ENCODE peak calls at places on chromosomes 12 and 14, in seven cellular contexts. D is colonic mucosa; C is PC-9; L is A549; Q is effector memory CD4-positive, alpha-beta T cell; S is CD8-positive, alpha-beta T cell; Y is psoas muscle. N is an unnamed sample. For H3K9me3, the result is how much of the 10 kb centered on the place peaks cover.

GRCh38 chr12:116053479-116054195 is 223.9 kb downstream of the MED13L start:
- DNase-seq in D (peak), C (peak), L (no peak), Q (no peak), S (no peak), Y (no peak), N (no peak)

GRCh38 chr12:31896514-31897039 is 62.6 kb upstream of the RESF1 start:
- DNase-seq in D (peak), C (no peak), L (no peak), Q (peak), S (peak), Y (no peak), N (no peak)

GRCh38 chr12:113231275-113232231 is 10.3 kb downstream of the TPCN1 start:
- DNase-seq in D (no peak), C (peak), L (no peak), Q (no peak), S (no peak), Y (no peak), N (peak)

GRCh38 chr14:24365600-24366374 is 2.2 kb upstream of the NFATC4 start:
- DNase-seq in D (peak), C (peak), L (peak), Q (peak), S (peak), Y (peak), N (peak)

GRCh38 chr12:109549613-109550309 is 23.5 kb downstream of the MMAB start:
- DNase-seq in D (no peak), C (no peak), L (no peak), Q (no peak), S (no peak), Y (no peak), N (no peak)

GRCh38 chr12:51171884-51172514 is 936 bp downstream of the TFCP2 start:
- DNase-seq in D (peak), C (no peak), L (no peak), Q (no peak), S (no peak), Y (no peak), N (no peak)

GRCh38 chr12:22551624-22552023 is 7.3 kb upstream of the C2CD5 start:
- DNase-seq in D (no peak), C (no peak), L (no peak), Q (no peak), S (no peak), Y (no peak), N (no peak)

GRCh38 chr14:76780360-76780759 is 19.1 kb downstream of the VASH1 start:
- DNase-seq in D (no peak), C (no peak), L (no peak), Q (no peak), S (no peak), Y (no peak), N (no peak)

GRCh38 chr12:124696689-124697476 is 129.5 kb upstream of the NCOR2 start:
- DNase-seq in D (no peak), C (no peak), L (no peak), Q (no peak), S (no peak), Y (no peak), N (no peak)

GRCh38 chr12:49195734-49196133 is 6.9 kb upstream of the TUBA1A start:
- DNase-seq in D (no peak), C (no peak), L (no peak), Q (no peak), S (no peak), Y (no peak), N (no peak)

GRCh38 chr12:88951860-88952483 is 371.7 kb upstream of the KITLG start:
- DNase-seq in D (no peak), C (no peak), L (no peak), Q (no peak), S (no peak), Y (no peak), N (no peak)

GRCh38 chr14:79082883-79083282 is 912.7 kb downstream of the NRXN3 start:
- DNase-seq in D (no peak), C (no peak), L (no peak), Q (no peak), S (no peak), Y (no peak), N (no peak)

GRCh38 chr14:79090781-79091180 is 920.6 kb downstream of the NRXN3 start:
- DNase-seq in D (no peak), C (no peak), L (no peak), Q (no peak), S (no peak), Y (no peak), N (no peak)

GRCh38 chr14:79080040-79080439 is 909.9 kb downstream of the NRXN3 start:
- DNase-seq in D (no peak), C (no peak), L (no peak), Q (no peak), S (no peak), Y (no peak), N (no peak)

GRCh38 chr14:79084861-79085260 is 914.7 kb downstream of the NRXN3 start:
- DNase-seq in D (no peak), C (no peak), L (no peak), Q (no peak), S (no peak), Y (no peak), N (no peak)
- H3K9me3 ChIP-seq in D (under half), C (under half), L (under half), Q (under half), S (under half), Y (under half), N (under half)

GRCh38 chr14:91876492-91876891 is 9.2 kb upstream of the TC2N start:
- DNase-seq in D (no peak), C (no peak), L (no peak), Q (no peak), S (no peak), Y (no peak), N (no peak)

GRCh38 chr14:91873476-91874265 is 6.3 kb upstream of the TC2N start:
- DNase-seq in D (peak), C (no peak), L (no peak), Q (peak), S (peak), Y (no peak), N (no peak)

GRCh38 chr14:91877376-91877775 is 10.0 kb upstream of the TC2N start:
- DNase-seq in D (no peak), C (no peak), L (no peak), Q (no peak), S (no peak), Y (no peak), N (peak)

GRCh38 chr14:91878274-91878673 is 10.9 kb upstream of the TC2N start:
- DNase-seq in D (no peak), C (no peak), L (no peak), Q (no peak), S (no peak), Y (no peak), N (peak)

GRCh38 chr14:91875515-91876286 is 8.4 kb upstream of the TC2N start:
- DNase-seq in D (peak), C (no peak), L (no peak), Q (no peak), S (no peak), Y (no peak), N (no peak)
- H3K27ac ChIP-seq in D (no peak), C (no peak), L (peak), Q (no peak), S (no peak), Y (no peak), N (peak)

DNA sequence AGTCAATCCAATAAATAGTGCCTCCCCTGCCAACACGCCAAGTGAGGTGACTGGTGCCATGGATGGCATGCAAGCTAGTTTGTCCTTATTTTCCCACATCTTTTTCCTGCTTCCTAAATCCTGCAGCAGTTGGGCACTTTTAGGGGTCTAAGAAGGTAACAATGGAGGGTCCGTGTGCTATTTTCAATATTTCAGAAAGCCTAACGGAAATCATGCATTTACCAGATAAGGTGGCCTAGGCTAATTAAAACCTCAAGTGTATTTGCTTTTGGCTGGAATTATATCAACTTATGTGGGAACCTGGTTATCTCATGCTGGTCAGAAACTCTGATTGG is 4.9 kb downstream of the ITGA5 start:
- DNase-seq in D (no peak), C (no peak), L (no peak), Q (no peak), S (no peak), Y (no peak), N (no peak)
- H3K4me3 ChIP-seq in D (no peak), C (no peak), L (no peak), Q (peak), S (peak), Y (peak), N (peak)

DNA sequence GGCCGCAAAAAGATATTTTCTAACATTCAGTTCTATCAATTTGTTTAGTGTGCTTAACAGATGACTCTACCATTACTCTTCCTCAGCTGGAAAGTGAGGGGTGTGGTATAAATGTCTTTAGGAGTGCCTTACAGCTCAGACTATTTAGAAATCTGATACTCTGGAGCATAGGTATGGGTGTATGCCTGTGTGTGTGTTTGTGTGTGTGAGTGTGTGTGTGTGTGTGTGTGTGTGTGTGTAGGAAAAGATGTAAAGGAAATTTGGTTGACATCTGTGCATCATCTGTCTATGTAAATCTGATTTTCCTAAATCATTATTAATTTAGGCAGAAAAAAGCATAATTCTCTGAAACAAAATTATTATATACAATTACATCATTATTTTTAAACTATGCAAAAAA is 16.0 kb downstream of the RNASE3 start:
- DNase-seq in D (no peak), C (no peak), L (no peak), Q (no peak), S (no peak), Y (no peak), N (no peak)
- H3K9me3 ChIP-seq in D (under half), C (under half), L (under half), Q (under half), S (under half), Y (under half), N (under half)

DNA sequence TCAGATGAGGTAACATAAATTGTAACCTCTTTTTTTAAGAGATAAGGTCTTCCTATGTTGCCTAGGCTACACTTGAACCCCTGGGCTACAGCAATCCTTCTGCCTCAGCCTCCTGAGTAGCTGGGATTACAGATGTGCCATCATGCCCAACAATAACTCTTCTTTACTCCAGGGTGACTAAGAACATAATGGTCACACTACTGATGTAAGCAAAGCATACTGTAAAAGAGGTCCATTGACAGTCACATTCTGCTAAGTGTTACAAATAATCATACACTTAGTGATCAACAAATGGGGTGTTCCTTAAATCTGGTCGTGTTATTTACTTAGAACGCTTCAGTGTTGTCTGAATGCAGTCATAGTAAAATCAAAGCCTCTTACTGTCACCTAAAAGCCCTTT is 68.9 kb downstream of the EPS8 start:
- DNase-seq in D (no peak), C (no peak), L (no peak), Q (no peak), S (no peak), Y (no peak), N (no peak)
- H3K27ac ChIP-seq in D (no peak), C (no peak), L (peak), Q (no peak), S (no peak), Y (no peak), N (no peak)

DNA sequence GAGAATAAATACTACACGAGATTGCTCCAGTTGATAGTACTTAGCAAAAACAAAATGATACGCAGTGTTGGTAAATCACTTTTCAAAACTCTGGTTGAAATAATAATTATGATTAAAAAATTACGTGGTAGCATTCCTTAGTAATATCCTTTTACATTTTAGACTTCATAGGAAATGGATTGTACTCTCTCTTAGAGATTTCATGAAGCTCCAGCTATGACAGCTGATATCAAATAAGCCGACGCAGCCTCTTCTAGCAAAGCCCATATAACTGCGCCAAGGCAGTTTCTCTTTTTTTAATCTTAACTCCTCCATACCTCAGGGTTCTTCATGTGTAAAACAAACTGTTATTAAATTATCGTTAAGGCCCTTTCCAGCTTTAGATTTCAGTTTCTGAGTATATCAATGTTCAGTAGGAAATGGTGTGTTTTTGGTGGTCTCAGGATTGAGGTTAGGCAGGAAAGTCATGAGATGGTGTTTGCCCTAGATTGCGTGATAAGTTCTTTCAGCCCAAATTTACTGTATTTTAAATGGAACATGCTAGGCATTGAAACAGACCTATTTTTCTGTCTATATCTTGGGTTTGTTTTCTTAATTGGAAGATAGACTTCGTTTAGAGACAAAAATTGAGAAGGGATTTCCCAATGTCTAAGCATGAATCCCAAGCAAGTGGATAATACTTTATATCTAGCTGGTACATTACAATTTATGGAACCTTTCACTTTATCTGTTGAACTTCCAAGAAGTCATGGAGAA is 893 bp upstream of the CFL2 start:
- DNase-seq in D (no peak), C (no peak), L (no peak), Q (no peak), S (no peak), Y (no peak), N (no peak)
- H3K4me3 ChIP-seq in D (peak), C (peak), L (peak), Q (peak), S (peak), Y (peak), N (peak)